ENCODE peak calls at places on chromosomes 4 and X, in ten cellular contexts. V is CD4-positive, alpha-beta T cell; K is H4; H is IMR-90; U is effector memory CD4-positive, alpha-beta T cell; J is GM23338; W is AG09309; X is effector CD4-positive, alpha-beta T cell; F is fibroblast of lung; T is skeletal muscle cell. L is an unnamed sample.

GRCh38 chrX:134688839-134689238 is 30.6 kb upstream of the PLAC1 start:
- DNase-seq in H (peak), X (no peak), U (no peak), J (no peak), V (no peak), W (no peak), T (no peak), K (no peak), F (no peak), L (no peak)

GRCh38 chr4:6032249-6033244 is 14.3 kb upstream of the C4orf50 start:
- DNase-seq in U (no peak), V (no peak), K (peak), H (no peak), F (no peak), J (no peak), W (no peak), T (no peak), X (no peak), L (no peak)

GRCh38 chr4:183098723-183099536 is at the start of gene WWC2:
- DNase-seq in T (peak), V (peak), F (peak), W (peak), U (peak), X (peak), J (peak), H (peak), K (peak), L (no peak)

GRCh38 chr4:169338246-169338645 is 67.5 kb upstream of the SH3RF1 start:
- DNase-seq in X (no peak), K (no peak), J (no peak), V (no peak), U (no peak), F (no peak), T (no peak), W (no peak), H (peak), L (no peak)

GRCh38 chr4:95371457-95372179 is 177.2 kb downstream of the UNC5C start:
- DNase-seq in T (no peak), X (no peak), J (peak), F (no peak), K (no peak), V (no peak), U (no peak), H (no peak), W (no peak), L (no peak)

GRCh38 chr4:185143596-185143969 is 517 bp downstream of the SLC25A4 start:
- DNase-seq in F (peak), V (peak), J (no peak), W (no peak), K (no peak), X (peak), T (no peak), U (no peak), H (peak), L (no peak)

GRCh38 chrX:41293269-41293668 is 40.7 kb upstream of the DDX3X start:
- DNase-seq in K (no peak), F (no peak), V (no peak), W (no peak), T (no peak), H (no peak), U (no peak), X (no peak), J (peak), L (peak)

GRCh38 chr4:107854326-107855030 is 29.7 kb downstream of the SGMS2 start:
- DNase-seq in J (no peak), X (no peak), H (peak), W (peak), F (peak), K (no peak), V (no peak), T (peak), U (no peak), L (no peak)

GRCh38 chr4:81215219-81215892 is at the start of gene PRKG2:
- DNase-seq in J (peak), U (no peak), W (no peak), T (no peak), K (no peak), V (no peak), H (no peak), F (peak), X (no peak), L (no peak)

GRCh38 chrX:71198066-71198465 is 25.0 kb upstream of the GJB1 start:
- DNase-seq in F (no peak), T (no peak), J (no peak), H (no peak), U (no peak), X (no peak), V (no peak), K (no peak), W (no peak), L (peak)

GRCh38 chrX:1323315-1323714 is 13.3 kb upstream of the IL3RA start:
- DNase-seq in K (peak), H (no peak), J (peak), F (no peak), X (peak), U (no peak), V (peak), W (no peak), T (no peak), L (peak)

GRCh38 chr4:105274504-105274903 is 127.8 kb downstream of the TET2 start:
- DNase-seq in K (no peak), J (no peak), X (no peak), H (no peak), T (no peak), W (no peak), U (no peak), F (no peak), V (no peak), L (no peak)

GRCh38 chrX:122582280-122582679 is 601.8 kb upstream of the GRIA3 start:
- DNase-seq in V (no peak), J (no peak), X (no peak), W (peak), T (no peak), F (no peak), U (no peak), H (no peak), K (no peak), L (no peak)

GRCh38 chrX:129716507-129716906 is 22.3 kb upstream of the XPNPEP2 start:
- DNase-seq in V (no peak), F (no peak), U (no peak), T (no peak), W (no peak), H (no peak), J (no peak), K (no peak), X (no peak), L (no peak)

GRCh38 chrX:150478496-150479492 is 89.6 kb upstream of the MTM1 start:
- DNase-seq in J (no peak), X (no peak), K (no peak), H (no peak), U (no peak), F (no peak), V (no peak), T (no peak), W (no peak), L (no peak)

GRCh38 chr4:55347610-55348228 is 1.7 kb downstream of the SRD5A3 start:
- DNase-seq in W (no peak), J (no peak), T (no peak), F (no peak), H (no peak), X (no peak), K (peak), V (no peak), U (no peak), L (peak)

GRCh38 chr4:127967141-127967775 is 2.1 kb downstream of the ABHD18 start:
- DNase-seq in J (no peak), V (no peak), T (no peak), F (peak), K (no peak), X (no peak), W (no peak), H (peak), U (no peak), L (no peak)

GRCh38 chr4:153448003-153448731 is 18.0 kb upstream of the TMEM131L start:
- DNase-seq in F (peak), U (no peak), H (peak), W (no peak), K (peak), J (no peak), X (no peak), V (no peak), T (no peak), L (no peak)

GRCh38 chr4:138521809-138522208 is 279.7 kb upstream of the SLC7A11 start:
- DNase-seq in H (no peak), W (no peak), X (no peak), J (no peak), F (no peak), V (no peak), U (no peak), T (no peak), K (no peak), L (no peak)

GRCh38 chr4:69156913-69157312 is 57.6 kb downstream of the UGT2B11 start:
- DNase-seq in T (no peak), V (no peak), U (no peak), H (no peak), X (no peak), W (no peak), J (peak), F (no peak), K (peak), L (no peak)

GRCh38 chr4:142728209-142728608 is 117.9 kb downstream of the INPP4B start:
- DNase-seq in T (no peak), V (no peak), F (peak), X (no peak), H (peak), K (no peak), W (no peak), U (no peak), J (no peak), L (no peak)

GRCh38 chr4:159762672-159763071 is 659.8 kb downstream of the RAPGEF2 start:
- DNase-seq in H (no peak), V (no peak), U (no peak), X (no peak), W (no peak), F (no peak), J (no peak), K (no peak), T (no peak), L (no peak)

GRCh38 chrX:15616531-15616930 is 15.8 kb upstream of the ACE2 start:
- DNase-seq in X (no peak), J (no peak), V (no peak), H (no peak), U (no peak), K (no peak), T (peak), W (no peak), F (peak), L (no peak)

GRCh38 chr4:74262522-74262921 is 45.7 kb upstream of the EPGN start:
- DNase-seq in X (no peak), H (no peak), F (no peak), K (no peak), U (no peak), J (no peak), W (no peak), T (no peak), V (no peak), L (no peak)

GRCh38 chr4:187732524-187732923 is 263.0 kb upstream of the ZFP42 start:
- DNase-seq in U (no peak), J (no peak), W (no peak), V (no peak), F (no peak), K (no peak), H (peak), T (no peak), X (no peak), L (no peak)

GRCh38 chrX:16278927-16279326 is 111.6 kb downstream of the MAGEB17 start:
- DNase-seq in J (peak), F (no peak), W (no peak), H (no peak), U (no peak), K (no peak), T (no peak), V (no peak), X (no peak), L (no peak)